ENCODE peak calls at places on chromosomes 11 and 22, in six cellular contexts. One of them, this sample, is unnamed.

GRCh38 chr22:45226681-45227186 is 14.0 kb downstream of the KIAA0930 start:
- DNase-seq in cardiac muscle cell: peak; percentile 43
- DNase-seq in mesothelial cell of epicardium: no peak
- DNase-seq in H9: peak; percentile 18
- DNase-seq in cardiac fibroblast: peak; percentile 49
- DNase-seq in fibroblast of the aortic adventitia: peak; percentile 44
- DNase-seq in this sample: no peak

GRCh38 chr11:99893803-99894202 is 793.3 kb upstream of the ARHGAP42 start:
- DNase-seq in cardiac muscle cell: no peak
- DNase-seq in mesothelial cell of epicardium: no peak
- DNase-seq in H9: no peak
- DNase-seq in cardiac fibroblast: no peak
- DNase-seq in fibroblast of the aortic adventitia: no peak
- DNase-seq in this sample: no peak

GRCh38 chr22:24973867-24974266 is 21.4 kb downstream of the KIAA1671 start:
- DNase-seq in cardiac muscle cell: no peak
- DNase-seq in mesothelial cell of epicardium: no peak
- DNase-seq in H9: no peak
- DNase-seq in cardiac fibroblast: no peak
- DNase-seq in fibroblast of the aortic adventitia: no peak
- DNase-seq in this sample: no peak

GRCh38 chr11:61347916-61348461 is 13.7 kb downstream of the CYB561A3 start:
- DNase-seq in cardiac muscle cell: peak; percentile 85
- DNase-seq in mesothelial cell of epicardium: no peak
- DNase-seq in H9: no peak
- DNase-seq in cardiac fibroblast: peak; percentile 83
- DNase-seq in fibroblast of the aortic adventitia: peak; percentile 27
- DNase-seq in this sample: no peak

GRCh38 chr11:19889531-19889930 is 176.9 kb downstream of the NAV2 start:
- DNase-seq in cardiac muscle cell: no peak
- DNase-seq in mesothelial cell of epicardium: no peak
- DNase-seq in H9: no peak
- DNase-seq in cardiac fibroblast: no peak
- DNase-seq in fibroblast of the aortic adventitia: no peak
- DNase-seq in this sample: no peak

GRCh38 chr11:69384548-69385465 is 90.9 kb downstream of the MYEOV start:
- DNase-seq in cardiac muscle cell: no peak
- DNase-seq in mesothelial cell of epicardium: peak; percentile 15
- DNase-seq in H9: peak; percentile 14
- DNase-seq in cardiac fibroblast: no peak
- DNase-seq in fibroblast of the aortic adventitia: no peak
- DNase-seq in this sample: no peak

GRCh38 chr11:662689-663274 is 25.7 kb downstream of the DRD4 start:
- DNase-seq in cardiac muscle cell: peak; percentile 68
- DNase-seq in mesothelial cell of epicardium: no peak
- DNase-seq in H9: peak; percentile 76
- DNase-seq in cardiac fibroblast: peak; percentile 74
- DNase-seq in fibroblast of the aortic adventitia: peak; percentile 68
- DNase-seq in this sample: peak; percentile 66

GRCh38 chr11:1543606-1544263 is 28.3 kb downstream of the DUSP8 start:
- DNase-seq in cardiac muscle cell: no peak
- DNase-seq in mesothelial cell of epicardium: no peak
- DNase-seq in H9: no peak
- DNase-seq in cardiac fibroblast: no peak
- DNase-seq in fibroblast of the aortic adventitia: no peak
- DNase-seq in this sample: peak; percentile 18

GRCh38 chr11:47278058-47278457 is 8.1 kb downstream of the MADD start:
- DNase-seq in cardiac muscle cell: peak; percentile 58
- DNase-seq in mesothelial cell of epicardium: no peak
- DNase-seq in H9: no peak
- DNase-seq in cardiac fibroblast: peak; percentile 52
- DNase-seq in fibroblast of the aortic adventitia: peak; percentile 70
- DNase-seq in this sample: no peak

GRCh38 chr22:26445577-26446275 is 16.7 kb downstream of the ASPHD2 start:
- DNase-seq in cardiac muscle cell: no peak
- DNase-seq in mesothelial cell of epicardium: no peak
- DNase-seq in H9: no peak
- DNase-seq in cardiac fibroblast: no peak
- DNase-seq in fibroblast of the aortic adventitia: no peak
- DNase-seq in this sample: no peak

GRCh38 chr11:75403037-75403436 is 3.7 kb downstream of the RPS3 start:
- DNase-seq in cardiac muscle cell: no peak
- DNase-seq in mesothelial cell of epicardium: no peak
- DNase-seq in H9: no peak
- DNase-seq in cardiac fibroblast: no peak
- DNase-seq in fibroblast of the aortic adventitia: no peak
- DNase-seq in this sample: no peak

GRCh38 chr11:36622431-36623136 is 24.5 kb upstream of the RAG2 start:
- DNase-seq in cardiac muscle cell: peak; percentile 49
- DNase-seq in mesothelial cell of epicardium: no peak
- DNase-seq in H9: no peak
- DNase-seq in cardiac fibroblast: peak; percentile 36
- DNase-seq in fibroblast of the aortic adventitia: peak; percentile 41
- DNase-seq in this sample: no peak

GRCh38 chr22:43905681-43906080 is 13.9 kb upstream of the PNPLA5 start:
- DNase-seq in cardiac muscle cell: no peak
- DNase-seq in mesothelial cell of epicardium: no peak
- DNase-seq in H9: no peak
- DNase-seq in cardiac fibroblast: no peak
- DNase-seq in fibroblast of the aortic adventitia: no peak
- DNase-seq in this sample: no peak

GRCh38 chr11:70826541-70826943 is 425.8 kb downstream of the SHANK2 start:
- DNase-seq in cardiac muscle cell: peak; percentile 15
- DNase-seq in mesothelial cell of epicardium: no peak
- DNase-seq in H9: peak; percentile 57
- DNase-seq in cardiac fibroblast: peak; percentile 17
- DNase-seq in fibroblast of the aortic adventitia: no peak
- DNase-seq in this sample: no peak

GRCh38 chr22:41847300-41847699 is 14.4 kb downstream of the SREBF2 start:
- DNase-seq in cardiac muscle cell: no peak
- DNase-seq in mesothelial cell of epicardium: no peak
- DNase-seq in H9: no peak
- DNase-seq in cardiac fibroblast: no peak
- DNase-seq in fibroblast of the aortic adventitia: no peak
- DNase-seq in this sample: no peak

GRCh38 chr11:76684470-76684869 is 13.9 kb upstream of the LRRC32 start:
- DNase-seq in cardiac muscle cell: no peak
- DNase-seq in mesothelial cell of epicardium: no peak
- DNase-seq in H9: no peak
- DNase-seq in cardiac fibroblast: no peak
- DNase-seq in fibroblast of the aortic adventitia: no peak
- DNase-seq in this sample: no peak

GRCh38 chr11:73866586-73866996 is 10.1 kb downstream of the COA4 start:
- DNase-seq in cardiac muscle cell: peak; percentile 91
- DNase-seq in mesothelial cell of epicardium: no peak
- DNase-seq in H9: no peak
- DNase-seq in cardiac fibroblast: peak; percentile 91
- DNase-seq in fibroblast of the aortic adventitia: peak; percentile 95
- DNase-seq in this sample: no peak

GRCh38 chr11:44725016-44725651 is 1.6 kb upstream of the TSPAN18 start:
- DNase-seq in cardiac muscle cell: no peak
- DNase-seq in mesothelial cell of epicardium: no peak
- DNase-seq in H9: no peak
- DNase-seq in cardiac fibroblast: no peak
- DNase-seq in fibroblast of the aortic adventitia: no peak
- DNase-seq in this sample: no peak

GRCh38 chr11:80155412-80156017 is 714.7 kb upstream of the TENM4 start:
- DNase-seq in cardiac muscle cell: peak; percentile 21
- DNase-seq in mesothelial cell of epicardium: no peak
- DNase-seq in H9: no peak
- DNase-seq in cardiac fibroblast: peak; percentile 19
- DNase-seq in fibroblast of the aortic adventitia: peak; percentile 40
- DNase-seq in this sample: peak; percentile 21

GRCh38 chr11:108647701-108648527 is 17.0 kb upstream of the DDX10 start:
- DNase-seq in cardiac muscle cell: peak; percentile 90
- DNase-seq in mesothelial cell of epicardium: no peak
- DNase-seq in H9: peak; percentile 78
- DNase-seq in cardiac fibroblast: peak; percentile 88
- DNase-seq in fibroblast of the aortic adventitia: peak; percentile 92
- DNase-seq in this sample: peak; percentile 76

GRCh38 chr11:15770798-15771414 is 585.4 kb downstream of the SOX6 start:
- DNase-seq in cardiac muscle cell: peak; percentile 66
- DNase-seq in mesothelial cell of epicardium: no peak
- DNase-seq in H9: peak; percentile 68
- DNase-seq in cardiac fibroblast: peak; percentile 55
- DNase-seq in fibroblast of the aortic adventitia: peak; percentile 51
- DNase-seq in this sample: peak; percentile 59
- TF ChIP-seq CTCF in cardiac muscle cell: peak; percentile 80
- TF ChIP-seq CTCF in mesothelial cell of epicardium: peak; percentile 33
- TF ChIP-seq CTCF in H9: peak; percentile 81
- TF ChIP-seq CTCF in cardiac fibroblast: peak; percentile 85
- TF ChIP-seq CTCF in fibroblast of the aortic adventitia: peak; percentile 81
- TF ChIP-seq CTCF in this sample: peak; percentile 56

DNA sequence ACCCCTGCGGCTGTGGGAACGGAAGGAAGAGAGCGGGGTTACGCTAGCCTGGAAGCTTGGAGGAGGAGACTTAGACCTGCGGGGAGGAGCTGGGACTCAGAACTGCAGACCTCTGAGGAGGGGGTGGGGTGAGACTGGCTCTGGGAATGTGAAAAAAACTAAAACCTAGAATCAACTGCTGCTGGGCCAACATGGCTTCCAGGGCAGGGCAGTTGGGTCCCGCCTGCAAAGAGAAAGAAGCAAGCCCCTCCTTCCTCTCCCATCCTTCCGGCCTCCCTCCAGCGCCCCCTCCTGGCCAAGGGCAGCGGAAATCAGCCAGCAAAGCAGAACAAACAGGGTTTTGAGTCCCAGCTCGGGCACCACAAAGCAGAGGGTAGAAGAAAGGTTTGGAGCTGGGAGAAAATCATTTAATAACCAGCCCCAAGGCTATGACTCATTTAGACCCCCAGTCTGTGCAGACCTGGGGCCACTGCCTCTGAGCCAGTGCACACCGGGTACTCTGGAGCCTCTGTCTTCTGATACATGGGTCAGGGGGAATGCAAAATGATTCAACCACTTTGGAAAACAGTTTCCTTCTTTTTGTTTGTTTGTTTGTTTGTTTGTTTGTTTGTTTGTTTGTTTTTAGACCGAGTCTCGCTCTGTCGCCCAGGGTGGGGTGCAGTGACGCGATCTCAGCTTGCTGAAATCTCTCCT is 7.3 kb upstream of the NCF4 start:
- DNase-seq in cardiac muscle cell: peak; percentile 72
- DNase-seq in mesothelial cell of epicardium: no peak
- DNase-seq in H9: peak; percentile 87
- DNase-seq in cardiac fibroblast: peak; percentile 60
- DNase-seq in fibroblast of the aortic adventitia: peak; percentile 32
- DNase-seq in this sample: peak; percentile 94
- TF ChIP-seq CTCF in cardiac muscle cell: peak; percentile 81
- TF ChIP-seq CTCF in mesothelial cell of epicardium: peak; percentile 64
- TF ChIP-seq CTCF in H9: peak; percentile 90
- TF ChIP-seq CTCF in cardiac fibroblast: peak; percentile 84
- TF ChIP-seq CTCF in fibroblast of the aortic adventitia: peak; percentile 70
- TF ChIP-seq CTCF in this sample: peak; percentile 86

DNA sequence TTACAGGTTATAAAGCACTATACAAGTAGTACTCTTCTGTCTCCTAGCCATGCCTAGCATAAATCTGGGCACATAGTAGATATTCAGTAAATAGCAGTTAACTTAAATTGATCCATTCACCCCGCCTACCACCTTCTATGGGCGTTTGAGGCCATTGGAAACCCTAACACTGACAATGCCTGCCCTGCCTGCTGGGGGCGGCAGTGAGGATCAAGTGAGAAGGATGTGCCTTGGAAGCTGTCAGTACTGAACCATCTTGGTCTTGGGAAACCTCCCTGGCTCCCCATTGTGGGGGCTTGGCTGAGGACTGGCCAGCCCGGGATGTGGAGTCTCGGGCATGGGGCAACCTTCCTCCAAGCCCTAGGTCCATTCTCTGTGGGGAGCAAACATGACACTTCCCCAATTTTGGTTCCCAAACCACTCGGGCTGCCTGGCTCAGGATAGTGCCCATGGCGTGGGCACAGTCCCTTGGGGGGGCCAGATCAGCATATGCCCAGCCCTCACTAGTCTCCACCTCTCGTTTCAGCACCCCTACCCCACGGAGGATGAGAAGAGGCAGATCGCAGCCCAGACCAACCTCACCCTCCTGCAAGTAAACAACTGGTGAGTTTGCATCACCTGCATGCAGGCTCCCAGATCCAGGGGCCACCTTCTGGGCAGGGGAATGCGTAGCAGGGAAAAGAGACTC is 67.4 kb downstream of the FEZ1 start:
- DNase-seq in cardiac muscle cell: no peak
- DNase-seq in mesothelial cell of epicardium: no peak
- DNase-seq in H9: no peak
- DNase-seq in cardiac fibroblast: no peak
- DNase-seq in fibroblast of the aortic adventitia: no peak
- DNase-seq in this sample: no peak
- TF ChIP-seq CTCF in cardiac muscle cell: no peak
- TF ChIP-seq CTCF in mesothelial cell of epicardium: no peak
- TF ChIP-seq CTCF in H9: peak; percentile 35
- TF ChIP-seq CTCF in cardiac fibroblast: no peak
- TF ChIP-seq CTCF in fibroblast of the aortic adventitia: no peak
- TF ChIP-seq CTCF in this sample: no peak

GRCh38 chr22:37544955-37545702 is 15.2 kb upstream of the CDC42EP1 start:
- DNase-seq in cardiac muscle cell: peak; percentile 84
- DNase-seq in mesothelial cell of epicardium: no peak
- DNase-seq in H9: peak; percentile 91
- DNase-seq in cardiac fibroblast: peak; percentile 83
- DNase-seq in fibroblast of the aortic adventitia: peak; percentile 70
- DNase-seq in this sample: peak; percentile 73

GRCh38 chr22:37547249-37547741 is 13.0 kb upstream of the CDC42EP1 start:
- DNase-seq in cardiac muscle cell: peak; percentile 52
- DNase-seq in mesothelial cell of epicardium: no peak
- DNase-seq in H9: no peak
- DNase-seq in cardiac fibroblast: peak; percentile 53
- DNase-seq in fibroblast of the aortic adventitia: peak; percentile 49
- DNase-seq in this sample: no peak

GRCh38 chr22:37545703-37546435 is 14.4 kb upstream of the CDC42EP1 start:
- DNase-seq in cardiac muscle cell: peak; percentile 100
- DNase-seq in mesothelial cell of epicardium: peak; percentile 72
- DNase-seq in H9: peak; percentile 94
- DNase-seq in cardiac fibroblast: peak; percentile 100
- DNase-seq in fibroblast of the aortic adventitia: peak; percentile 97
- DNase-seq in this sample: peak; percentile 50

GRCh38 chr22:37549704-37550059 is 10.6 kb upstream of the CDC42EP1 start:
- DNase-seq in cardiac muscle cell: peak; percentile 79
- DNase-seq in mesothelial cell of epicardium: no peak
- DNase-seq in H9: no peak
- DNase-seq in cardiac fibroblast: peak; percentile 88
- DNase-seq in fibroblast of the aortic adventitia: peak; percentile 73
- DNase-seq in this sample: no peak

DNA sequence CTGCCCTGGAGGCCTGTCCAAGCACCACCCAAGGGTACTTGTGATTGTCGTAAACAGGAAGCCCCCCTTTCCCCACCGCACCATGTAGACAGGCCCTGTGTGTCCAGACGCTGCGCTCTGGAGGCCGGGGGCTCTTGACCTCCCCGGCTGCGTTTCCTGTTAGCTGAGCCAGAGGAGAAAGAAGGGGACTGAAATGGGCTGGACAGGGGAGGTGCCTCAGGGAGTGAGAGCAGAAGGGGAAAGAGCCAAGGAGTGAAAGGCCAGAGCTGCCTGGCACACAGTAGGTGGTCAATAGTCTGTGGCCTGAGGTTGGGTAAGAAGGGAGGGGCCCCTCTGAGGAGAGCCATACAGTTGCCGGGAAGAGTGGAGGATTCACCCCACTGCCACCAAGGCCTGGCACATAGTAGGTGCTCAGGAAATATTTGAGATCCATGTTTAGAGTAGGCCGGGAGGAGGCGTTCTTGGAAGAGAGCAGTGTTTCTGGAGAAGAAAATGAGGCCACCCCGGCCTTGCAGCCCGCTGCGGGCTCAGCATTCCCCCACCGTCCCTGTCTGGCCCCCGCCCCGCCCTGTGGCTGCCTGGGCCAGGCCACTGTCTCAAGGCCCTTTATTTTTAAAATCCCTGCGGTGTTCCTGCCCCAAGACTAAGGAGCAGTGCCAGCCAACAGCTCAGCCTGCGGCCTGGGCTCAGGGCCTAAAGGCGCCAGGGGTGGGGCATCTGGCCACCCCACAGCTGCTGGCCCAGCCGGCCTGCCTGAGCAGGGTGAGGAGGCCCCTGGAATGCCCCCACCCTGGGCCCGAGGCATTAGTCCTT is 13.6 kb upstream of the CDC42EP1 start:
- DNase-seq in cardiac muscle cell: peak; percentile 97
- DNase-seq in mesothelial cell of epicardium: no peak
- DNase-seq in H9: peak; percentile 85
- DNase-seq in cardiac fibroblast: peak; percentile 98
- DNase-seq in fibroblast of the aortic adventitia: peak; percentile 89
- DNase-seq in this sample: no peak
- TF ChIP-seq CTCF in cardiac muscle cell: peak; percentile 20
- TF ChIP-seq CTCF in mesothelial cell of epicardium: no peak
- TF ChIP-seq CTCF in H9: no peak
- TF ChIP-seq CTCF in cardiac fibroblast: peak; percentile 6
- TF ChIP-seq CTCF in fibroblast of the aortic adventitia: peak; percentile 15
- TF ChIP-seq CTCF in this sample: no peak

This sample was measured in glutamatergic neuron.